ENCODE peak calls at places on chromosomes 5 and 9, in ten cellular contexts. T is neuronal stem cell; O is T follicular helper cell; L is stimulated activated CD4-positive, alpha-beta T cell treated with anti-CD3 and anti-CD28 coated beads, Interleukin-4, amount 100 ng/mL, for 4 hours; Z is BJ; X is substantia nigra; Y is uterus; B is ACHN; C is Calu3; F is stomach. M is an unnamed sample.

GRCh38 chr9:98009926-98010325 is 26.8 kb downstream of the ANP32B start:
- DNase-seq in T (no peak), O (no peak), L (no peak), Z (peak), X (no peak), Y (peak), B (no peak), C (no peak), F (no peak), M (no peak)

GRCh38 chr9:27591093-27591492 is 17.8 kb upstream of the C9orf72 start:
- DNase-seq in T (no peak), O (no peak), L (no peak), Z (no peak), X (no peak), Y (no peak), B (no peak), C (no peak), F (no peak), M (no peak)

GRCh38 chr5:112275671-112276070 is 143.4 kb downstream of the EPB41L4A start:
- DNase-seq in T (no peak), O (no peak), L (no peak), Z (no peak), X (no peak), Y (no peak), B (no peak), C (no peak), F (no peak), M (no peak)

GRCh38 chr5:115948013-115948605 is 14.2 kb upstream of the LVRN start:
- DNase-seq in T (no peak), O (no peak), L (no peak), Z (no peak), X (no peak), Y (no peak), B (no peak), C (no peak), F (no peak), M (no peak)

GRCh38 chr9:124084087-124084486 is 72.5 kb downstream of the LHX2 start:
- DNase-seq in T (no peak), O (no peak), L (no peak), Z (no peak), X (no peak), Y (no peak), B (no peak), C (no peak), F (no peak), M (no peak)

GRCh38 chr5:54541823-54542783 is 24.5 kb downstream of the SNX18 start:
- DNase-seq in T (no peak), O (no peak), L (no peak), Z (no peak), X (no peak), Y (no peak), B (no peak), C (no peak), F (peak), M (peak)

GRCh38 chr5:79109527-79110492 is 1.8 kb upstream of the BHMT start:
- DNase-seq in T (no peak), O (peak), L (peak), Z (no peak), X (no peak), Y (no peak), B (peak), C (peak), F (no peak), M (peak)

GRCh38 chr5:116887104-116887503 is 312.5 kb upstream of the SEMA6A start:
- DNase-seq in T (no peak), O (no peak), L (no peak), Z (no peak), X (no peak), Y (no peak), B (no peak), C (no peak), F (no peak), M (no peak)

GRCh38 chr5:180074462-180074861 is 2.9 kb upstream of the RNF130 start:
- DNase-seq in T (no peak), O (no peak), L (no peak), Z (no peak), X (no peak), Y (no peak), B (no peak), C (no peak), F (no peak), M (no peak)

GRCh38 chr5:33901176-33901575 is 9.4 kb upstream of the ADAMTS12 start:
- DNase-seq in T (no peak), O (no peak), L (no peak), Z (peak), X (no peak), Y (no peak), B (no peak), C (no peak), F (no peak), M (no peak)

GRCh38 chr5:76958976-76959767 is 6.3 kb downstream of the CRHBP start:
- DNase-seq in T (no peak), O (no peak), L (no peak), Z (no peak), X (no peak), Y (no peak), B (peak), C (no peak), F (no peak), M (no peak)

GRCh38 chr9:94821098-94821930 is 94.8 kb downstream of the AOPEP start:
- DNase-seq in T (no peak), O (no peak), L (no peak), Z (no peak), X (no peak), Y (no peak), B (no peak), C (no peak), F (no peak), M (no peak)

GRCh38 chr5:57094753-57095683 is 78.8 kb upstream of the GPBP1 start:
- DNase-seq in T (no peak), O (no peak), L (no peak), Z (no peak), X (no peak), Y (no peak), B (peak), C (peak), F (peak), M (no peak)

GRCh38 chr9:134961331-134962064 is 43.8 kb upstream of the FCN1 start:
- DNase-seq in T (no peak), O (no peak), L (no peak), Z (no peak), X (no peak), Y (no peak), B (no peak), C (no peak), F (no peak), M (no peak)

GRCh38 chr5:156328176-156328575 is 1.2 kb downstream of the SGCD start:
- DNase-seq in T (no peak), O (no peak), L (no peak), Z (no peak), X (no peak), Y (no peak), B (no peak), C (no peak), F (no peak), M (no peak)

GRCh38 chr5:1840741-1841521 is 39.7 kb downstream of the NDUFS6 start:
- DNase-seq in T (peak), O (no peak), L (no peak), Z (no peak), X (no peak), Y (no peak), B (no peak), C (no peak), F (no peak), M (no peak)

GRCh38 chr9:89606049-89606481 is 1.3 kb downstream of the GADD45G start:
- DNase-seq in T (peak), O (peak), L (peak), Z (no peak), X (peak), Y (peak), B (peak), C (peak), F (peak), M (peak)

GRCh38 chr5:149760700-149761187 is 30.6 kb downstream of the PPARGC1B start:
- DNase-seq in T (no peak), O (no peak), L (no peak), Z (no peak), X (no peak), Y (no peak), B (peak), C (no peak), F (no peak), M (no peak)

GRCh38 chr5:77643654-77644404 is 5.3 kb upstream of the OTP start:
- DNase-seq in T (no peak), O (no peak), L (no peak), Z (no peak), X (no peak), Y (no peak), B (no peak), C (no peak), F (no peak), M (no peak)

GRCh38 chr9:127445851-127446719 is 5.1 kb downstream of the RPL12 start:
- DNase-seq in T (no peak), O (no peak), L (no peak), Z (no peak), X (no peak), Y (no peak), B (peak), C (no peak), F (no peak), M (no peak)

GRCh38 chr9:35812025-35812602 is at the start of gene SPAG8:
- DNase-seq in T (peak), O (peak), L (peak), Z (peak), X (peak), Y (peak), B (peak), C (peak), F (peak), M (peak)

GRCh38 chr5:136030252-136030651 is 1.5 kb downstream of the TGFBI start:
- DNase-seq in T (no peak), O (no peak), L (no peak), Z (no peak), X (no peak), Y (no peak), B (no peak), C (no peak), F (no peak), M (no peak)

GRCh38 chr5:36049949-36050348 is 16.7 kb downstream of the UGT3A2 start:
- DNase-seq in T (no peak), O (no peak), L (no peak), Z (no peak), X (no peak), Y (no peak), B (no peak), C (no peak), F (no peak), M (no peak)

GRCh38 chr9:70696694-70697335 is 282.4 kb upstream of the KLF9 start:
- DNase-seq in T (no peak), O (no peak), L (no peak), Z (no peak), X (no peak), Y (no peak), B (no peak), C (no peak), F (no peak), M (no peak)

M was measured in body of pancreas.